ENCODE peak calls at places on chromosomes 16 and 17, in seven cellular contexts. One of them, this sample, is unnamed.

GRCh38 chr17:75047398-75048098 is 523 bp downstream of the KCTD2 start:
- DNase-seq in A549: no peak
- DNase-seq in HCT116: no peak
- DNase-seq in K562: peak; percentile 67
- DNase-seq in HepG2: no peak
- DNase-seq in H1: no peak
- DNase-seq in GM12878: no peak
- DNase-seq in this sample: no peak

GRCh38 chr17:55161935-55162555 is 102.7 kb upstream of the HLF start:
- DNase-seq in K562: no peak
- DNase-seq in HepG2: peak; percentile 31
- DNase-seq in HCT116: peak; percentile 94
- DNase-seq in A549: peak; percentile 56
- DNase-seq in H1: no peak
- DNase-seq in GM12878: no peak
- DNase-seq in this sample: peak; percentile 95

GRCh38 chr17:49882434-49882833 is 34.6 kb upstream of the TAC4 start:
- DNase-seq in HepG2: no peak
- DNase-seq in HCT116: no peak
- DNase-seq in K562: no peak
- DNase-seq in H1: no peak
- DNase-seq in GM12878: no peak
- DNase-seq in A549: no peak
- DNase-seq in this sample: no peak

GRCh38 chr17:77391668-77392375 is 251.1 kb downstream of the SEC14L1 start:
- DNase-seq in GM12878: no peak
- DNase-seq in A549: peak; percentile 74
- DNase-seq in H1: no peak
- DNase-seq in HCT116: no peak
- DNase-seq in K562: no peak
- DNase-seq in HepG2: no peak
- DNase-seq in this sample: peak; percentile 99

GRCh38 chr16:11012841-11013240 is 68.5 kb downstream of the CLEC16A start:
- DNase-seq in A549: no peak
- DNase-seq in HepG2: no peak
- DNase-seq in HCT116: no peak
- DNase-seq in K562: no peak
- DNase-seq in GM12878: no peak
- DNase-seq in H1: no peak
- DNase-seq in this sample: no peak

GRCh38 chr17:76752006-76752405 is 14.1 kb downstream of the MFSD11 start:
- DNase-seq in H1: no peak
- DNase-seq in GM12878: no peak
- DNase-seq in A549: no peak
- DNase-seq in HepG2: no peak
- DNase-seq in K562: no peak
- DNase-seq in HCT116: no peak
- DNase-seq in this sample: peak; percentile 31

GRCh38 chr17:12983986-12984932 is 33.6 kb downstream of the ELAC2 start:
- DNase-seq in A549: no peak
- DNase-seq in K562: no peak
- DNase-seq in HCT116: no peak
- DNase-seq in H1: no peak
- DNase-seq in HepG2: no peak
- DNase-seq in GM12878: no peak
- DNase-seq in this sample: peak; percentile 96

GRCh38 chr16:53519417-53520091 is 16.5 kb upstream of the AKTIP start:
- DNase-seq in A549: no peak
- DNase-seq in H1: no peak
- DNase-seq in K562: no peak
- DNase-seq in GM12878: no peak
- DNase-seq in HCT116: no peak
- DNase-seq in HepG2: no peak
- DNase-seq in this sample: no peak

GRCh38 chr17:17401271-17401781 is 75.5 kb upstream of the MED9 start:
- DNase-seq in HCT116: peak; percentile 31
- DNase-seq in A549: peak; percentile 50
- DNase-seq in H1: peak; percentile 70
- DNase-seq in HepG2: peak; percentile 56
- DNase-seq in K562: peak; percentile 41
- DNase-seq in GM12878: no peak
- DNase-seq in this sample: no peak

GRCh38 chr17:75758131-75758905 is 6.7 kb downstream of the GALK1 start:
- DNase-seq in HCT116: no peak
- DNase-seq in H1: no peak
- DNase-seq in A549: no peak
- DNase-seq in HepG2: no peak
- DNase-seq in K562: no peak
- DNase-seq in GM12878: no peak
- DNase-seq in this sample: no peak

GRCh38 chr16:24198807-24199533 is 57.2 kb upstream of the CACNG3 start:
- DNase-seq in K562: no peak
- DNase-seq in HepG2: no peak
- DNase-seq in HCT116: no peak
- DNase-seq in A549: no peak
- DNase-seq in H1: no peak
- DNase-seq in GM12878: no peak
- DNase-seq in this sample: no peak

GRCh38 chr17:19755821-19756510 is 7.9 kb upstream of the ALDH3A1 start:
- DNase-seq in HepG2: no peak
- DNase-seq in H1: no peak
- DNase-seq in K562: no peak
- DNase-seq in A549: no peak
- DNase-seq in HCT116: no peak
- DNase-seq in GM12878: no peak
- DNase-seq in this sample: no peak

GRCh38 chr16:83365166-83365565 is 442.6 kb upstream of the HSBP1 start:
- DNase-seq in HCT116: no peak
- DNase-seq in H1: no peak
- DNase-seq in K562: no peak
- DNase-seq in A549: no peak
- DNase-seq in GM12878: no peak
- DNase-seq in HepG2: no peak
- DNase-seq in this sample: peak; percentile 7

GRCh38 chr16:77943770-77944169 is 78.6 kb upstream of the CLEC3A start:
- DNase-seq in A549: no peak
- DNase-seq in GM12878: no peak
- DNase-seq in HCT116: no peak
- DNase-seq in K562: no peak
- DNase-seq in HepG2: no peak
- DNase-seq in H1: no peak
- DNase-seq in this sample: no peak

GRCh38 chr16:56424791-56425438 is 430 bp downstream of the AMFR start:
- DNase-seq in HepG2: no peak
- DNase-seq in H1: peak; percentile 63
- DNase-seq in K562: peak; percentile 79
- DNase-seq in GM12878: no peak
- DNase-seq in A549: no peak
- DNase-seq in HCT116: no peak
- DNase-seq in this sample: no peak

GRCh38 chr17:44084131-44084538 is 13.6 kb downstream of the G6PC3 start:
- DNase-seq in GM12878: no peak
- DNase-seq in A549: no peak
- DNase-seq in HCT116: no peak
- DNase-seq in K562: peak; percentile 52
- DNase-seq in HepG2: no peak
- DNase-seq in H1: peak; percentile 85
- DNase-seq in this sample: no peak

GRCh38 chr17:5361426-5361825 is 58.0 kb downstream of the NUP88 start:
- DNase-seq in K562: no peak
- DNase-seq in H1: no peak
- DNase-seq in A549: no peak
- DNase-seq in HepG2: no peak
- DNase-seq in HCT116: no peak
- DNase-seq in GM12878: no peak
- DNase-seq in this sample: no peak

GRCh38 chr16:73062640-73063283 is 14.8 kb upstream of the ZFHX3 start:
- DNase-seq in HCT116: no peak
- DNase-seq in A549: no peak
- DNase-seq in HepG2: no peak
- DNase-seq in H1: peak; percentile 80
- DNase-seq in K562: no peak
- DNase-seq in GM12878: no peak
- DNase-seq in this sample: no peak

GRCh38 chr16:72621651-72622050 is 426.3 kb downstream of the ZFHX3 start:
- DNase-seq in K562: no peak
- DNase-seq in HCT116: no peak
- DNase-seq in HepG2: no peak
- DNase-seq in A549: no peak
- DNase-seq in H1: no peak
- DNase-seq in GM12878: no peak
- DNase-seq in this sample: peak; percentile 58

GRCh38 chr16:75264531-75264998 is 13.1 kb upstream of the BCAR1 start:
- DNase-seq in K562: no peak
- DNase-seq in HCT116: no peak
- DNase-seq in GM12878: no peak
- DNase-seq in HepG2: no peak
- DNase-seq in H1: no peak
- DNase-seq in A549: no peak
- DNase-seq in this sample: peak; percentile 35

GRCh38 chr17:4208228-4208627 is 55.6 kb downstream of the ANKFY1 start:
- DNase-seq in HepG2: no peak
- DNase-seq in HCT116: no peak
- DNase-seq in K562: no peak
- DNase-seq in GM12878: no peak
- DNase-seq in H1: no peak
- DNase-seq in A549: no peak
- DNase-seq in this sample: peak; percentile 28

GRCh38 chr16:30748634-30749445 is 615 bp downstream of the PHKG2 start:
- DNase-seq in HepG2: no peak
- DNase-seq in HCT116: no peak
- DNase-seq in K562: no peak
- DNase-seq in H1: peak; percentile 77
- DNase-seq in GM12878: no peak
- DNase-seq in A549: peak; percentile 35
- DNase-seq in this sample: peak; percentile 52
- TF ChIP-seq CEBPB in HepG2: no peak
- TF ChIP-seq CEBPB in HCT116: no peak
- TF ChIP-seq CEBPB in K562: no peak
- TF ChIP-seq CEBPB in H1: no peak
- TF ChIP-seq CEBPB in GM12878: no peak
- TF ChIP-seq CEBPB in A549: no peak
- TF ChIP-seq CEBPB in this sample: no peak

GRCh38 chr17:35087731-35088646 is 24.5 kb upstream of the RFFL start:
- DNase-seq in H1: no peak
- DNase-seq in K562: no peak
- DNase-seq in HCT116: no peak
- DNase-seq in HepG2: peak; percentile 49
- DNase-seq in GM12878: no peak
- DNase-seq in A549: peak; percentile 75
- DNase-seq in this sample: peak; percentile 42

GRCh38 chr17:35086164-35086563 is 22.7 kb upstream of the RFFL start:
- DNase-seq in A549: no peak
- DNase-seq in HCT116: no peak
- DNase-seq in GM12878: no peak
- DNase-seq in H1: no peak
- DNase-seq in HepG2: no peak
- DNase-seq in K562: no peak
- DNase-seq in this sample: no peak

GRCh38 chr17:35088647-35088910 is 25.1 kb upstream of the RFFL start:
- DNase-seq in K562: peak; percentile 23
- DNase-seq in H1: peak; percentile 80
- DNase-seq in A549: peak; percentile 64
- DNase-seq in HepG2: no peak
- DNase-seq in HCT116: peak; percentile 42
- DNase-seq in GM12878: no peak
- DNase-seq in this sample: no peak

GRCh38 chr17:35084987-35085386 is 21.5 kb upstream of the RFFL start:
- DNase-seq in H1: no peak
- DNase-seq in HepG2: no peak
- DNase-seq in A549: peak; percentile 90
- DNase-seq in K562: peak; percentile 27
- DNase-seq in HCT116: peak; percentile 81
- DNase-seq in GM12878: no peak
- DNase-seq in this sample: peak; percentile 72

GRCh38 chr17:35086931-35087573 is 23.5 kb upstream of the RFFL start:
- DNase-seq in HepG2: peak; percentile 69
- DNase-seq in GM12878: no peak
- DNase-seq in H1: no peak
- DNase-seq in HCT116: no peak
- DNase-seq in K562: no peak
- DNase-seq in A549: peak; percentile 75
- DNase-seq in this sample: no peak
- TF ChIP-seq CEBPB in HepG2: peak; percentile 78
- TF ChIP-seq CEBPB in GM12878: no peak
- TF ChIP-seq CEBPB in H1: no peak
- TF ChIP-seq CEBPB in HCT116: peak; percentile 49
- TF ChIP-seq CEBPB in K562: peak; percentile 85
- TF ChIP-seq CEBPB in A549: peak; percentile 83
- TF ChIP-seq CEBPB in this sample: no peak

GRCh38 chr16:3637371-3637923 is 17.0 kb upstream of the DNASE1 start:
- DNase-seq in K562: peak; percentile 31
- DNase-seq in HepG2: peak; percentile 60
- DNase-seq in A549: no peak
- DNase-seq in HCT116: no peak
- DNase-seq in GM12878: no peak
- DNase-seq in H1: no peak
- DNase-seq in this sample: peak; percentile 8
- TF ChIP-seq CEBPB in K562: no peak
- TF ChIP-seq CEBPB in HepG2: no peak
- TF ChIP-seq CEBPB in A549: no peak
- TF ChIP-seq CEBPB in HCT116: no peak
- TF ChIP-seq CEBPB in GM12878: no peak
- TF ChIP-seq CEBPB in H1: no peak
- TF ChIP-seq CEBPB in this sample: no peak

DNA sequence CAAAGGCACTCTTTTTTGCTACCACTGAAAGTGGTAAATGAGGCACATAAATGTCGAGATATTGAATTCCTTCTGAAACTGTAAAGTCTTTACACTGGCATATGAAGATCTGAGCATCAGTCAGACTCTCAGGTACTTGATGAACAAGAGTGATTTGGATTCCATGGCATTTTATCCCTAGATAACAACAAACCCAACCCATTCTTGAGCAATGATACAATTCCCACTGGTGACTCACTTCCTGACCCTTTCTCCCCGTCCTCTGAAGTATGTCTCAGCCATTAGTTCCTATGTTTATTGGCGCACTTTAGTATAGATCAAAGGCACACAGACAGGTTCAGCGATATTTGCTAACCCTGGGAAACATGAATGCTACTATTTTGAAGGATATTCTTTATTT is 147.0 kb upstream of the RBFOX1 start:
- DNase-seq in A549: peak; percentile 4
- DNase-seq in GM12878: no peak
- DNase-seq in HepG2: peak; percentile 71
- DNase-seq in HCT116: no peak
- DNase-seq in K562: peak; percentile 5
- DNase-seq in H1: no peak
- DNase-seq in this sample: no peak
- TF ChIP-seq CEBPB in A549: no peak
- TF ChIP-seq CEBPB in GM12878: no peak
- TF ChIP-seq CEBPB in HepG2: peak; percentile 49
- TF ChIP-seq CEBPB in HCT116: no peak
- TF ChIP-seq CEBPB in K562: no peak
- TF ChIP-seq CEBPB in H1: no peak
- TF ChIP-seq CEBPB in this sample: no peak